ENCODE peak calls at places on chromosomes 12 and 14, in eight cellular contexts. One of them, this sample, is unnamed.

GRCh38 chr14:84086714-84087113 is 1443.2 kb upstream of the FLRT2 start:
- DNase-seq in GM12891: no peak
- DNase-seq in NB4: no peak
- DNase-seq in testis: no peak
- DNase-seq in ovary: no peak
- DNase-seq in Peyer's patch: no peak
- DNase-seq in uterus: no peak
- DNase-seq in lower leg skin: no peak
- DNase-seq in this sample: no peak

GRCh38 chr14:103456167-103456835 is 66.3 kb downstream of the CKB start:
- DNase-seq in GM12891: no peak
- DNase-seq in NB4: no peak
- DNase-seq in testis: no peak
- DNase-seq in ovary: no peak
- DNase-seq in Peyer's patch: no peak
- DNase-seq in uterus: no peak
- DNase-seq in lower leg skin: no peak
- DNase-seq in this sample: peak

GRCh38 chr14:101350710-101351109 is 210.6 kb upstream of the DIO3 start:
- DNase-seq in GM12891: no peak
- DNase-seq in NB4: no peak
- DNase-seq in testis: no peak
- DNase-seq in ovary: no peak
- DNase-seq in Peyer's patch: no peak
- DNase-seq in uterus: peak
- DNase-seq in lower leg skin: no peak
- DNase-seq in this sample: no peak

GRCh38 chr12:67991158-67991557 is 1.9 kb downstream of the IFNG-AS1 start:
- DNase-seq in GM12891: no peak
- DNase-seq in NB4: no peak
- DNase-seq in testis: no peak
- DNase-seq in ovary: no peak
- DNase-seq in Peyer's patch: no peak
- DNase-seq in uterus: no peak
- DNase-seq in lower leg skin: no peak
- DNase-seq in this sample: no peak

GRCh38 chr14:104797112-104798044 is 1.8 kb upstream of the AKT1 start:
- DNase-seq in GM12891: no peak
- DNase-seq in NB4: no peak
- DNase-seq in testis: peak
- DNase-seq in ovary: no peak
- DNase-seq in Peyer's patch: peak
- DNase-seq in uterus: no peak
- DNase-seq in lower leg skin: no peak
- DNase-seq in this sample: peak

GRCh38 chr14:72563676-72564075 is 330.2 kb downstream of the DPF3 start:
- DNase-seq in GM12891: no peak
- DNase-seq in NB4: no peak
- DNase-seq in testis: no peak
- DNase-seq in ovary: no peak
- DNase-seq in Peyer's patch: no peak
- DNase-seq in uterus: no peak
- DNase-seq in lower leg skin: no peak
- DNase-seq in this sample: no peak

GRCh38 chr14:68506021-68506644 is 286.7 kb downstream of the ZFP36L1 start:
- DNase-seq in GM12891: no peak
- DNase-seq in NB4: no peak
- DNase-seq in testis: no peak
- DNase-seq in ovary: peak
- DNase-seq in Peyer's patch: no peak
- DNase-seq in uterus: no peak
- DNase-seq in lower leg skin: no peak
- DNase-seq in this sample: no peak

GRCh38 chr12:40691913-40692616 is at the start of gene CNTN1:
- DNase-seq in GM12891: peak
- DNase-seq in NB4: no peak
- DNase-seq in testis: peak
- DNase-seq in ovary: peak
- DNase-seq in Peyer's patch: peak
- DNase-seq in uterus: peak
- DNase-seq in lower leg skin: peak
- DNase-seq in this sample: no peak

GRCh38 chr14:55583942-55584468 is 4.0 kb downstream of the KTN1 start:
- DNase-seq in GM12891: no peak
- DNase-seq in NB4: no peak
- DNase-seq in testis: no peak
- DNase-seq in ovary: no peak
- DNase-seq in Peyer's patch: no peak
- DNase-seq in uterus: no peak
- DNase-seq in lower leg skin: no peak
- DNase-seq in this sample: peak

GRCh38 chr14:61489002-61489401 is 167.6 kb downstream of the PRKCH start:
- DNase-seq in GM12891: no peak
- DNase-seq in NB4: no peak
- DNase-seq in testis: no peak
- DNase-seq in ovary: no peak
- DNase-seq in Peyer's patch: no peak
- DNase-seq in uterus: no peak
- DNase-seq in lower leg skin: no peak
- DNase-seq in this sample: peak

GRCh38 chr12:112602150-112602549 is 183.4 kb downstream of the PTPN11 start:
- DNase-seq in GM12891: no peak
- DNase-seq in NB4: no peak
- DNase-seq in testis: no peak
- DNase-seq in ovary: no peak
- DNase-seq in Peyer's patch: no peak
- DNase-seq in uterus: no peak
- DNase-seq in lower leg skin: no peak
- DNase-seq in this sample: no peak

GRCh38 chr14:105483300-105484068 is 3.2 kb upstream of the CRIP1 start:
- DNase-seq in GM12891: no peak
- DNase-seq in NB4: no peak
- DNase-seq in testis: no peak
- DNase-seq in ovary: no peak
- DNase-seq in Peyer's patch: peak
- DNase-seq in uterus: peak
- DNase-seq in lower leg skin: peak
- DNase-seq in this sample: no peak

GRCh38 chr12:104715562-104716182 is 242.4 kb downstream of the SLC41A2 start:
- DNase-seq in GM12891: no peak
- DNase-seq in NB4: no peak
- DNase-seq in testis: no peak
- DNase-seq in ovary: no peak
- DNase-seq in Peyer's patch: no peak
- DNase-seq in uterus: no peak
- DNase-seq in lower leg skin: no peak
- DNase-seq in this sample: no peak

GRCh38 chr12:28998662-28999120 is 150.4 kb upstream of the FAR2 start:
- DNase-seq in GM12891: no peak
- DNase-seq in NB4: peak
- DNase-seq in testis: peak
- DNase-seq in ovary: no peak
- DNase-seq in Peyer's patch: no peak
- DNase-seq in uterus: no peak
- DNase-seq in lower leg skin: no peak
- DNase-seq in this sample: no peak

GRCh38 chr12:6965026-6965661 is 5.3 kb downstream of the PHB2 start:
- DNase-seq in GM12891: peak
- DNase-seq in NB4: peak
- DNase-seq in testis: peak
- DNase-seq in ovary: peak
- DNase-seq in Peyer's patch: peak
- DNase-seq in uterus: peak
- DNase-seq in lower leg skin: peak
- DNase-seq in this sample: peak

GRCh38 chr12:26768611-26769603 is 64.1 kb downstream of the ITPR2 start:
- DNase-seq in GM12891: no peak
- DNase-seq in NB4: no peak
- DNase-seq in testis: no peak
- DNase-seq in ovary: no peak
- DNase-seq in Peyer's patch: no peak
- DNase-seq in uterus: no peak
- DNase-seq in lower leg skin: no peak
- DNase-seq in this sample: no peak

GRCh38 chr12:14903386-14904098 is 17.9 kb upstream of the MGP start:
- DNase-seq in GM12891: no peak
- DNase-seq in NB4: no peak
- DNase-seq in testis: no peak
- DNase-seq in ovary: no peak
- DNase-seq in Peyer's patch: no peak
- DNase-seq in uterus: no peak
- DNase-seq in lower leg skin: no peak
- DNase-seq in this sample: peak

GRCh38 chr12:118061876-118062791 is 1.2 kb upstream of the WSB2 start:
- DNase-seq in GM12891: peak
- DNase-seq in NB4: peak
- DNase-seq in testis: peak
- DNase-seq in ovary: peak
- DNase-seq in Peyer's patch: peak
- DNase-seq in uterus: peak
- DNase-seq in lower leg skin: peak
- DNase-seq in this sample: peak

GRCh38 chr14:51823706-51824105 is 36.7 kb upstream of the GNG2 start:
- DNase-seq in GM12891: no peak
- DNase-seq in NB4: no peak
- DNase-seq in testis: no peak
- DNase-seq in ovary: no peak
- DNase-seq in Peyer's patch: no peak
- DNase-seq in uterus: no peak
- DNase-seq in lower leg skin: no peak
- DNase-seq in this sample: no peak

GRCh38 chr14:53539489-53540126 is 386.5 kb upstream of the DDHD1 start:
- DNase-seq in GM12891: peak
- DNase-seq in NB4: peak
- DNase-seq in testis: peak
- DNase-seq in ovary: peak
- DNase-seq in Peyer's patch: peak
- DNase-seq in uterus: peak
- DNase-seq in lower leg skin: peak
- DNase-seq in this sample: peak

GRCh38 chr12:42588981-42589464 is 523 bp downstream of the PRICKLE1 start:
- DNase-seq in GM12891: no peak
- DNase-seq in NB4: peak
- DNase-seq in testis: peak
- DNase-seq in ovary: peak
- DNase-seq in Peyer's patch: no peak
- DNase-seq in uterus: peak
- DNase-seq in lower leg skin: no peak
- DNase-seq in this sample: no peak

GRCh38 chr12:67193705-67194104 is 75.5 kb upstream of the CAND1 start:
- DNase-seq in GM12891: no peak
- DNase-seq in NB4: peak
- DNase-seq in testis: peak
- DNase-seq in ovary: no peak
- DNase-seq in Peyer's patch: no peak
- DNase-seq in uterus: no peak
- DNase-seq in lower leg skin: no peak
- DNase-seq in this sample: peak

GRCh38 chr14:43166163-43166562 is 1340.9 kb downstream of the FSCB start:
- DNase-seq in GM12891: no peak
- DNase-seq in NB4: no peak
- DNase-seq in testis: no peak
- DNase-seq in ovary: no peak
- DNase-seq in Peyer's patch: no peak
- DNase-seq in uterus: no peak
- DNase-seq in lower leg skin: no peak
- DNase-seq in this sample: no peak

GRCh38 chr14:24366664-24367505 is 1.1 kb upstream of the NFATC4 start:
- DNase-seq in GM12891: peak
- DNase-seq in NB4: peak
- DNase-seq in testis: peak
- DNase-seq in ovary: peak
- DNase-seq in Peyer's patch: peak
- DNase-seq in uterus: peak
- DNase-seq in lower leg skin: peak
- DNase-seq in this sample: peak
- TF ChIP-seq POLR2A in GM12891: no peak
- TF ChIP-seq POLR2A in NB4: peak
- TF ChIP-seq POLR2A in testis: peak
- TF ChIP-seq POLR2A in ovary: peak
- TF ChIP-seq POLR2A in Peyer's patch: peak
- TF ChIP-seq POLR2A in uterus: peak
- TF ChIP-seq POLR2A in lower leg skin: no peak
- TF ChIP-seq POLR2A in this sample: peak

DNA sequence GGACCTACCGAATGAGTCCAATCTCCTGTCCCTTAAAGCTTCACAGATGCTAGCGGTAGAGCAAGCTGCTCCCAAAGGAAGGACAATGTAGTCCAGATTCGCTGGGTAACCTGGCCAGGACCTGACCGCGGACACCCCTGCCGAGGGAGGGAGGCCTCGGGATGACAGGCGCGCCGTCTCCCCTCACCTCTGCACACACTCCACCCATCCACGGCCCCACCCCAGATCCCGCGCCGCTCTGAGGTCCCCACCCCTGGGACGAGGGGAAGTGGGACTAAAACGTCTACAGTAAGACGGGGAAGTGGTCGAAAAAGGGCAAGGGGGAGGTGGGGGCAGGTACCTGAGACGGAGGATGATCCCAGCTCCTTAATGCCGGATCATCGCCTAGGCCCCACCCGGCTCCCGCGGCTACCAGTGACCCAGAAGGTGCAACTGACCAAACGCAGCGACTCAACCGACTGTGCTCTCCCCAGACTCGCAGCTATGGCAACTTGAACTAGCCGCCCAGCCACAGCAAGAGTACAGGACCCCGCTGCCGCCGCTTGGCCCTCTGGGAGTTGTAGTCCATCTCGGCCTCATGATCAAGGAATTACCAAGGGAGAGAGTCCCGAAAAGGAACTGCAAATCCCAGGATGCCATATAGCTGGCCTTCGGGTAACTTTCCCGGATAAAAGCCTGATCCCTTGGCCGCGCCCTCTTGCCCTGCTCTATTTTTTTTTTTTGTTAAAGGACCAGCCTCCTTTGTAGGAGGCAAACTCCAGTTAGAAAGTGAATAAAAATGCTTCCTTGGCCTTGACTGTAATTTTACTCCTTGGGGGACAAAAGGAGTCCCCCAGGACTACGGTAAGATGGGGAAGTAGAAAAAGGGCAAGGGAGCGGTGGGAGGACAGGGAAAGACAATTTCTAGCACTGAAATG is at the start of gene CEP128:
- DNase-seq in GM12891: peak
- DNase-seq in NB4: peak
- DNase-seq in testis: peak
- DNase-seq in ovary: peak
- DNase-seq in Peyer's patch: peak
- DNase-seq in uterus: peak
- DNase-seq in lower leg skin: peak
- DNase-seq in this sample: peak
- TF ChIP-seq POLR2A in GM12891: no peak
- TF ChIP-seq POLR2A in NB4: peak
- TF ChIP-seq POLR2A in testis: no peak
- TF ChIP-seq POLR2A in ovary: no peak
- TF ChIP-seq POLR2A in Peyer's patch: no peak
- TF ChIP-seq POLR2A in uterus: no peak
- TF ChIP-seq POLR2A in lower leg skin: no peak
- TF ChIP-seq POLR2A in this sample: peak

GRCh38 chr14:24236689-24237462 is 4.1 kb downstream of the GMPR2 start:
- DNase-seq in GM12891: no peak
- DNase-seq in NB4: no peak
- DNase-seq in testis: no peak
- DNase-seq in ovary: no peak
- DNase-seq in Peyer's patch: no peak
- DNase-seq in uterus: no peak
- DNase-seq in lower leg skin: no peak
- DNase-seq in this sample: no peak
- TF ChIP-seq POLR2A in GM12891: peak
- TF ChIP-seq POLR2A in NB4: no peak
- TF ChIP-seq POLR2A in testis: no peak
- TF ChIP-seq POLR2A in ovary: no peak
- TF ChIP-seq POLR2A in Peyer's patch: no peak
- TF ChIP-seq POLR2A in uterus: no peak
- TF ChIP-seq POLR2A in lower leg skin: no peak
- TF ChIP-seq POLR2A in this sample: no peak

GRCh38 chr12:57435288-57435687 is 704 bp downstream of the INHBC start:
- DNase-seq in GM12891: no peak
- DNase-seq in NB4: peak
- DNase-seq in testis: no peak
- DNase-seq in ovary: no peak
- DNase-seq in Peyer's patch: no peak
- DNase-seq in uterus: no peak
- DNase-seq in lower leg skin: no peak
- DNase-seq in this sample: no peak
- TF ChIP-seq POLR2A in GM12891: no peak
- TF ChIP-seq POLR2A in NB4: peak
- TF ChIP-seq POLR2A in testis: no peak
- TF ChIP-seq POLR2A in ovary: no peak
- TF ChIP-seq POLR2A in Peyer's patch: no peak
- TF ChIP-seq POLR2A in uterus: no peak
- TF ChIP-seq POLR2A in lower leg skin: no peak
- TF ChIP-seq POLR2A in this sample: no peak